ENCODE peak calls at places on chromosomes 6 and 20, in seven cellular contexts. R, F, M, H, O, C and P are unnamed samples.

GRCh38 chr6:70474751-70475150 is 61.4 kb downstream of the FAM135A start:
- DNase-seq in C (no peak), H (no peak), R (no peak), O (no peak), M (no peak), F (peak), P (no peak)

GRCh38 chr20:62319346-62319909 is 16.6 kb downstream of the ADRM1 start:
- DNase-seq in M (no peak), H (no peak), F (no peak), R (no peak), C (no peak), O (no peak), P (no peak)

GRCh38 chr6:25026723-25027122 is 91.0 kb upstream of the RIPOR2 start:
- DNase-seq in F (no peak), H (no peak), M (no peak), O (no peak), C (no peak), R (no peak), P (peak)

GRCh38 chr6:89081129-89081422 is 525 bp downstream of the PNRC1 start:
- DNase-seq in O (no peak), F (no peak), R (no peak), H (no peak), C (no peak), M (no peak), P (no peak)

GRCh38 chr6:89145461-89145961 is 344 bp upstream of the PM20D2 start:
- DNase-seq in R (no peak), H (no peak), F (peak), M (no peak), O (peak), C (peak), P (no peak)

GRCh38 chr6:30612687-30613248 is 4.3 kb downstream of the PPP1R10 start:
- DNase-seq in F (no peak), C (peak), O (no peak), R (no peak), M (no peak), H (peak), P (no peak)

GRCh38 chr6:103677290-103677689 is 1182.4 kb downstream of the HACE1 start:
- DNase-seq in M (no peak), F (no peak), O (no peak), H (no peak), C (no peak), R (no peak), P (no peak)

GRCh38 chr6:157222201-157222981 is 100.9 kb downstream of the TMEM242 start:
- DNase-seq in M (no peak), F (no peak), C (no peak), O (no peak), R (no peak), H (no peak), P (no peak)

GRCh38 chr6:38801305-38801704 is 86.2 kb downstream of the DNAH8 start:
- DNase-seq in H (no peak), R (no peak), F (no peak), C (no peak), O (no peak), M (no peak), P (no peak)

GRCh38 chr20:45779011-45779915 is 12.4 kb downstream of the WFDC3 start:
- DNase-seq in C (peak), O (peak), H (peak), F (no peak), R (no peak), M (no peak), P (peak)

GRCh38 chr6:15596241-15596896 is 66.5 kb downstream of the DTNBP1 start:
- DNase-seq in O (no peak), F (no peak), C (no peak), M (no peak), R (no peak), H (no peak), P (no peak)

GRCh38 chr6:145453376-145453775 is 281.9 kb downstream of the EPM2A start:
- DNase-seq in H (no peak), O (peak), M (no peak), R (no peak), C (no peak), F (no peak), P (no peak)

GRCh38 chr6:116842374-116842947 is 13.6 kb upstream of the GPRC6A start:
- DNase-seq in M (no peak), F (no peak), O (no peak), H (no peak), R (no peak), C (no peak), P (no peak)

GRCh38 chr6:22146581-22147468 is 150.0 kb downstream of the PRL start:
- DNase-seq in H (no peak), C (peak), O (no peak), M (no peak), F (no peak), R (no peak), P (peak)

GRCh38 chr6:144330588-144330987 is 45.5 kb downstream of the UTRN start:
- DNase-seq in C (no peak), H (no peak), O (peak), F (peak), R (no peak), M (no peak), P (peak)

GRCh38 chr6:24910331-24910849 is 25.4 kb downstream of the RIPOR2 start:
- DNase-seq in H (no peak), C (no peak), M (peak), O (no peak), R (no peak), F (no peak), P (peak)

GRCh38 chr20:49880177-49880576 is 35.2 kb downstream of the SPATA2 start:
- DNase-seq in O (no peak), R (no peak), C (no peak), H (no peak), F (no peak), M (no peak), P (no peak)

GRCh38 chr20:910132-910839 is 5.8 kb downstream of the ANGPT4 start:
- DNase-seq in F (no peak), R (no peak), M (no peak), H (no peak), O (no peak), C (no peak), P (no peak)

GRCh38 chr6:53831081-53831839 is 36.5 kb downstream of the LRRC1 start:
- DNase-seq in R (no peak), C (no peak), O (no peak), M (no peak), H (no peak), F (no peak), P (no peak)

GRCh38 chr20:46651091-46651962 is at the start of gene SLC13A3:
- DNase-seq in C (no peak), H (no peak), M (no peak), O (no peak), F (peak), R (no peak), P (no peak)

GRCh38 chr6:149031545-149032317 is 284.9 kb downstream of the UST start:
- DNase-seq in M (peak), F (no peak), O (peak), C (peak), H (no peak), R (no peak), P (no peak)

GRCh38 chr6:121876721-121877120 is 441.3 kb downstream of the GJA1 start:
- DNase-seq in R (no peak), H (no peak), M (no peak), C (no peak), O (no peak), F (no peak), P (no peak)

GRCh38 chr6:12099623-12100022 is 87.5 kb downstream of the HIVEP1 start:
- DNase-seq in O (no peak), M (no peak), C (no peak), F (no peak), H (no peak), R (no peak), P (no peak)

GRCh38 chr20:36754656-36755222 is 8.8 kb upstream of the NDRG3 start:
- DNase-seq in O (peak), R (peak), F (peak), H (peak), M (no peak), C (peak), P (no peak)

GRCh38 chr6:40427196-40427595 is 160.0 kb downstream of the LRFN2 start:
- DNase-seq in F (no peak), O (no peak), H (no peak), C (no peak), M (no peak), R (no peak), P (no peak)

GRCh38 chr6:170311696-170312095 is 5.1 kb downstream of the FAM120B start:
- DNase-seq in H (no peak), C (no peak), F (no peak), R (no peak), M (no peak), O (no peak), P (no peak)